ENCODE peak calls at places on chromosomes 12 and 14, in eight cellular contexts. One of them, this sample, is unnamed.
A peak's percentile ranks its signal among the peaks of the same experiment; 100 is the strongest.

GRCh38 chr12:77388611-77389265 is 323.4 kb upstream of the E2F7 start:
- DNase-seq in astrocyte of the spinal cord: peak; percentile 13
- DNase-seq in fibroblast of lung: peak; percentile 52
- DNase-seq in glutamatergic neuron: no peak
- DNase-seq in stomach: no peak
- DNase-seq in keratinocyte: no peak
- DNase-seq in psoas muscle: no peak
- DNase-seq in BE2C: no peak
- DNase-seq in this sample: no peak

GRCh38 chr12:127980585-127980984 is 286.4 kb upstream of the TMEM132C start:
- DNase-seq in fibroblast of lung: no peak
- DNase-seq in glutamatergic neuron: no peak
- DNase-seq in keratinocyte: no peak
- DNase-seq in BE2C: no peak
- DNase-seq in psoas muscle: no peak
- DNase-seq in stomach: no peak
- DNase-seq in astrocyte of the spinal cord: no peak
- DNase-seq in this sample: no peak

GRCh38 chr14:47606601-47607000 is 68.8 kb downstream of the MDGA2 start:
- DNase-seq in psoas muscle: no peak
- DNase-seq in stomach: no peak
- DNase-seq in BE2C: no peak
- DNase-seq in glutamatergic neuron: no peak
- DNase-seq in fibroblast of lung: no peak
- DNase-seq in astrocyte of the spinal cord: no peak
- DNase-seq in keratinocyte: no peak
- DNase-seq in this sample: no peak

GRCh38 chr12:26153421-26154154 is 28.8 kb upstream of the BHLHE41 start:
- DNase-seq in glutamatergic neuron: no peak
- DNase-seq in BE2C: no peak
- DNase-seq in psoas muscle: no peak
- DNase-seq in astrocyte of the spinal cord: peak; percentile 95
- DNase-seq in stomach: no peak
- DNase-seq in fibroblast of lung: peak; percentile 99
- DNase-seq in keratinocyte: peak; percentile 17
- DNase-seq in this sample: no peak

GRCh38 chr14:104093366-104094055 is 8.0 kb downstream of the ASPG start:
- DNase-seq in astrocyte of the spinal cord: no peak
- DNase-seq in stomach: no peak
- DNase-seq in fibroblast of lung: no peak
- DNase-seq in BE2C: peak; percentile 50
- DNase-seq in glutamatergic neuron: peak; percentile 24
- DNase-seq in keratinocyte: no peak
- DNase-seq in psoas muscle: peak; percentile 13
- DNase-seq in this sample: peak; percentile 34

GRCh38 chr14:102020058-102020971 is 55.9 kb downstream of the DYNC1H1 start:
- DNase-seq in astrocyte of the spinal cord: peak; percentile 88
- DNase-seq in BE2C: no peak
- DNase-seq in psoas muscle: no peak
- DNase-seq in fibroblast of lung: peak; percentile 96
- DNase-seq in stomach: no peak
- DNase-seq in glutamatergic neuron: no peak
- DNase-seq in keratinocyte: no peak
- DNase-seq in this sample: no peak

GRCh38 chr12:128365831-128366231 is 98.9 kb downstream of the TMEM132C start:
- DNase-seq in fibroblast of lung: no peak
- DNase-seq in stomach: no peak
- DNase-seq in keratinocyte: no peak
- DNase-seq in BE2C: no peak
- DNase-seq in astrocyte of the spinal cord: no peak
- DNase-seq in psoas muscle: peak; percentile 27
- DNase-seq in glutamatergic neuron: peak; percentile 23
- DNase-seq in this sample: peak; percentile 48

GRCh38 chr14:103109789-103110415 is 13.4 kb upstream of the TNFAIP2 start:
- DNase-seq in astrocyte of the spinal cord: peak; percentile 72
- DNase-seq in fibroblast of lung: peak; percentile 86
- DNase-seq in keratinocyte: no peak
- DNase-seq in psoas muscle: peak; percentile 78
- DNase-seq in BE2C: no peak
- DNase-seq in glutamatergic neuron: peak; percentile 61
- DNase-seq in stomach: no peak
- DNase-seq in this sample: peak; percentile 42

GRCh38 chr12:51218607-51219161 is 822 bp upstream of the POU6F1 start:
- DNase-seq in fibroblast of lung: no peak
- DNase-seq in stomach: peak; percentile 65
- DNase-seq in psoas muscle: no peak
- DNase-seq in glutamatergic neuron: no peak
- DNase-seq in BE2C: peak; percentile 38
- DNase-seq in keratinocyte: no peak
- DNase-seq in astrocyte of the spinal cord: no peak
- DNase-seq in this sample: no peak

GRCh38 chr12:105253882-105254513 is 18.0 kb upstream of the APPL2 start:
- DNase-seq in psoas muscle: no peak
- DNase-seq in keratinocyte: peak; percentile 85
- DNase-seq in astrocyte of the spinal cord: peak; percentile 68
- DNase-seq in glutamatergic neuron: no peak
- DNase-seq in BE2C: no peak
- DNase-seq in fibroblast of lung: peak; percentile 79
- DNase-seq in stomach: no peak
- DNase-seq in this sample: no peak

GRCh38 chr12:129844662-129845061 is 59.2 kb downstream of the TMEM132D start:
- DNase-seq in keratinocyte: no peak
- DNase-seq in psoas muscle: no peak
- DNase-seq in glutamatergic neuron: no peak
- DNase-seq in astrocyte of the spinal cord: peak; percentile 84
- DNase-seq in stomach: no peak
- DNase-seq in BE2C: no peak
- DNase-seq in fibroblast of lung: peak; percentile 96
- DNase-seq in this sample: no peak

GRCh38 chr12:53235164-53235563 is 3.2 kb upstream of the RARG start:
- DNase-seq in glutamatergic neuron: no peak
- DNase-seq in fibroblast of lung: no peak
- DNase-seq in stomach: no peak
- DNase-seq in astrocyte of the spinal cord: no peak
- DNase-seq in psoas muscle: no peak
- DNase-seq in keratinocyte: no peak
- DNase-seq in BE2C: no peak
- DNase-seq in this sample: no peak

GRCh38 chr12:40650038-40650704 is 42.1 kb upstream of the CNTN1 start:
- DNase-seq in glutamatergic neuron: no peak
- DNase-seq in stomach: no peak
- DNase-seq in fibroblast of lung: no peak
- DNase-seq in astrocyte of the spinal cord: no peak
- DNase-seq in psoas muscle: no peak
- DNase-seq in keratinocyte: no peak
- DNase-seq in BE2C: no peak
- DNase-seq in this sample: no peak

GRCh38 chr14:105864651-105865265 is 338.4 kb downstream of the TMEM121 start:
- DNase-seq in stomach: peak; percentile 23
- DNase-seq in keratinocyte: no peak
- DNase-seq in astrocyte of the spinal cord: no peak
- DNase-seq in psoas muscle: no peak
- DNase-seq in glutamatergic neuron: no peak
- DNase-seq in fibroblast of lung: no peak
- DNase-seq in BE2C: peak; percentile 38
- DNase-seq in this sample: no peak

GRCh38 chr14:76806446-76806845 is 6.2 kb downstream of the ANGEL1 start:
- DNase-seq in astrocyte of the spinal cord: no peak
- DNase-seq in psoas muscle: no peak
- DNase-seq in glutamatergic neuron: no peak
- DNase-seq in stomach: no peak
- DNase-seq in BE2C: no peak
- DNase-seq in fibroblast of lung: no peak
- DNase-seq in keratinocyte: no peak
- DNase-seq in this sample: no peak

GRCh38 chr12:2332947-2333346 is 280.2 kb downstream of the CACNA1C start:
- DNase-seq in fibroblast of lung: peak; percentile 63
- DNase-seq in astrocyte of the spinal cord: peak; percentile 31
- DNase-seq in BE2C: no peak
- DNase-seq in keratinocyte: no peak
- DNase-seq in glutamatergic neuron: no peak
- DNase-seq in psoas muscle: no peak
- DNase-seq in stomach: no peak
- DNase-seq in this sample: no peak

GRCh38 chr12:96189781-96190180 is 4.4 kb upstream of the ELK3 start:
- DNase-seq in fibroblast of lung: no peak
- DNase-seq in BE2C: no peak
- DNase-seq in keratinocyte: no peak
- DNase-seq in stomach: no peak
- DNase-seq in glutamatergic neuron: no peak
- DNase-seq in astrocyte of the spinal cord: no peak
- DNase-seq in psoas muscle: no peak
- DNase-seq in this sample: no peak

DNA sequence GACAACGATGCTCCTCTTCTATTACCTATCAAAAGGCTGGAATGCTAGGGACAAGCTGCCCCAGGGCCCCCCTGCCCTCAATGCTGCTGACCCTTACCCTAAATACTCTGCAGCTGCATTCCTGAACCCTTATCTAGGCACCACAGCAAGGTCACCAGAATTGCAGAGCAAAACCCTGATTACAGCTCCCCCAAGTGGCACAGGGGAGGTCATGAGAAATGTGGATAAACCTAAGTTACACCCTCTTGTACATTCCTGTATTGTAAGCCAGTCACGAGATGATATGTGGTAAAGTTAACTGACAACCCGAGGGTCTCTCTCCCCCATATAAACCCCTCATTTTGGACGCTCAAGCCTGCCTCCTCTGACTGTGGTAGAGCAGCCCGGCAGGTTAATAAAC is 411.8 kb upstream of the STXBP6 start:
- DNase-seq in glutamatergic neuron: no peak
- DNase-seq in keratinocyte: no peak
- DNase-seq in stomach: no peak
- DNase-seq in psoas muscle: no peak
- DNase-seq in BE2C: no peak
- DNase-seq in fibroblast of lung: no peak
- DNase-seq in astrocyte of the spinal cord: no peak
- DNase-seq in this sample: no peak
- TF ChIP-seq CTCF in glutamatergic neuron: no peak
- TF ChIP-seq CTCF in keratinocyte: no peak
- TF ChIP-seq CTCF in stomach: no peak
- TF ChIP-seq CTCF in psoas muscle: no peak
- TF ChIP-seq CTCF in BE2C: no peak
- TF ChIP-seq CTCF in fibroblast of lung: no peak
- TF ChIP-seq CTCF in astrocyte of the spinal cord: no peak
- TF ChIP-seq CTCF in this sample: no peak

GRCh38 chr12:56242986-56243385 is 13.1 kb downstream of the SLC39A5 start:
- DNase-seq in glutamatergic neuron: no peak
- DNase-seq in psoas muscle: no peak
- DNase-seq in fibroblast of lung: no peak
- DNase-seq in astrocyte of the spinal cord: no peak
- DNase-seq in BE2C: no peak
- DNase-seq in keratinocyte: no peak
- DNase-seq in stomach: no peak
- DNase-seq in this sample: no peak
- TF ChIP-seq CTCF in glutamatergic neuron: no peak
- TF ChIP-seq CTCF in psoas muscle: no peak
- TF ChIP-seq CTCF in fibroblast of lung: no peak
- TF ChIP-seq CTCF in astrocyte of the spinal cord: no peak
- TF ChIP-seq CTCF in BE2C: no peak
- TF ChIP-seq CTCF in keratinocyte: no peak
- TF ChIP-seq CTCF in stomach: no peak
- TF ChIP-seq CTCF in this sample: no peak

DNA sequence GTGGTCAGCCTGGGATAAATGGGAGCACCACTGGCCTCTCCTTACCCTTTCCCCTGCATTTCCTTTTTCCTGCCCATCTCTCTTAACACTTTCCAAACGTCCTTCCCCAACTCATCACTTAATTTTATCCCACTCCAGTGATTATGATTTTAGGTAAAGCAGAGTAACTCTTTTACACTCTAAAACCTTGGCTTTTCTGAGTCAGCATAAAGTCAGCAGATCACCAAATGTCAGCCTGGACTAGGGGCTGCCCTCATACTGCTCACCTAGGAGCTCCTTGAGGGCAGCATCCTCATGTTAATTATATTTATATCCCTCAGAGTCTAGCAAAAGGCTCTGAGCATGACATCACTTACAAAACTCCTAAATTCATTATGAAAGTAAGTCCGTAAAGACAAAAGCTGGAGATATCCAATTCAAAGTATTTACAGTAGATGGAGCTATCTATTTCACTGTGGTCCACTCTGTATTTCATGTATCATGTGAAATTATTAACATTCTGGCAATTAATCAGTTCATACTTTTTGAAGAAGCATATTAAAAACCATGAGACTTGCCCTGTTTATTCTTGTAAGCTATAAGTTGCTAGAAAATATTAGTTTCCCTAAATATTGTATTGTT is 17.0 kb upstream of the DICER1 start:
- DNase-seq in stomach: no peak
- DNase-seq in psoas muscle: no peak
- DNase-seq in BE2C: no peak
- DNase-seq in keratinocyte: no peak
- DNase-seq in fibroblast of lung: no peak
- DNase-seq in glutamatergic neuron: no peak
- DNase-seq in astrocyte of the spinal cord: peak; percentile 25
- DNase-seq in this sample: no peak
- TF ChIP-seq CTCF in stomach: no peak
- TF ChIP-seq CTCF in psoas muscle: no peak
- TF ChIP-seq CTCF in BE2C: no peak
- TF ChIP-seq CTCF in keratinocyte: no peak
- TF ChIP-seq CTCF in fibroblast of lung: no peak
- TF ChIP-seq CTCF in glutamatergic neuron: no peak
- TF ChIP-seq CTCF in astrocyte of the spinal cord: peak; percentile 34
- TF ChIP-seq CTCF in this sample: no peak

DNA sequence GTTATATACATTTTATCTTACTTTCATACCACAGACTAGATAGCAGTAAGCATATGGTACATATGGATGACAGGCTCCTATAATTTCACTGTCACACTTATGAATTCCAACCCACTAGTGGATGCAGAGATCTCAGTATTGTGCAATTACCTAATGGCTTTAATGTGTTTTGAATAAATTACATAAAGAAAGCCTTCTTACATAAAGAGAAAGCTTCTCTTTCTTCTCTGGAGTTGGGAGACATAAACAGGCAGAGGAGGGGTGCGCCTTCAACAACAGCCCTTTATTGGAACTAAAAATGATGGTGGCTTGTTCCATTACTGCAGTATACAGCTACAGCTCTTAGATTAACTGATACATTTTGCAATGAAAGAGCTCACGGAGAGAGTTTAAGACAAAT is 52.5 kb downstream of the SAV1 start:
- DNase-seq in psoas muscle: no peak
- DNase-seq in glutamatergic neuron: no peak
- DNase-seq in BE2C: no peak
- DNase-seq in stomach: no peak
- DNase-seq in fibroblast of lung: no peak
- DNase-seq in astrocyte of the spinal cord: no peak
- DNase-seq in keratinocyte: no peak
- DNase-seq in this sample: no peak
- TF ChIP-seq CTCF in psoas muscle: no peak
- TF ChIP-seq CTCF in glutamatergic neuron: no peak
- TF ChIP-seq CTCF in BE2C: no peak
- TF ChIP-seq CTCF in stomach: no peak
- TF ChIP-seq CTCF in fibroblast of lung: no peak
- TF ChIP-seq CTCF in astrocyte of the spinal cord: no peak
- TF ChIP-seq CTCF in keratinocyte: no peak
- TF ChIP-seq CTCF in this sample: no peak